ENCODE peak calls at places on chromosomes 11 and 22, in four cellular contexts. E is tibial artery, H is IMR-90, N is body of pancreas. U is an unnamed sample.

GRCh38 chr11:76623171-76623883 is 47.2 kb downstream of the LRRC32 start:
- DNase-seq in E (no peak), H (peak; percentile 72), N (no peak), U (no peak)

GRCh38 chr11:62401781-62402180 is 17.1 kb upstream of the SCGB1A1 start:
- DNase-seq in H (no peak), E (no peak), N (no peak), U (no peak)

GRCh38 chr22:29445508-29445907 is 7.1 kb downstream of the RFPL1 start:
- DNase-seq in N (no peak), E (no peak), H (no peak), U (no peak)

GRCh38 chr11:71282581-71283351 is 30.4 kb upstream of the SHANK2 start:
- DNase-seq in E (no peak), N (peak; percentile 45), H (no peak), U (no peak)

GRCh38 chr11:73759520-73760065 is 1.3 kb downstream of the RAB6A start:
- DNase-seq in H (peak; percentile 23), N (no peak), E (no peak), U (no peak)

GRCh38 chr11:63917685-63918523 is 940 bp upstream of the RCOR2 start:
- DNase-seq in N (peak; percentile 59), E (peak; percentile 92), H (no peak), U (no peak)

GRCh38 chr22:32827061-32827602 is 25.6 kb downstream of the TIMP3 start:
- DNase-seq in N (no peak), E (peak; percentile 20), H (no peak), U (no peak)

GRCh38 chr11:102791271-102792036 is 6.5 kb downstream of the MMP1 start:
- DNase-seq in N (no peak), H (peak; percentile 57), E (no peak), U (no peak)

GRCh38 chr11:94558932-94559331 is 8.2 kb upstream of the PIWIL4 start:
- DNase-seq in N (no peak), E (no peak), H (no peak), U (no peak)

GRCh38 chr22:33529424-33530113 is 390.7 kb downstream of the LARGE1 start:
- DNase-seq in H (peak; percentile 33), E (no peak), N (no peak), U (no peak)

GRCh38 chr22:20013382-20013871 is 3.2 kb downstream of the ARVCF start:
- DNase-seq in E (peak; percentile 76), H (peak; percentile 47), N (peak; percentile 47), U (peak; percentile 17)

GRCh38 chr11:104967493-104968364 is 645 bp downstream of the CASP4 start:
- DNase-seq in E (no peak), H (peak; percentile 16), N (no peak), U (no peak)

GRCh38 chr11:104964247-104964646 is 4.1 kb downstream of the CASP4 start:
- DNase-seq in H (no peak), E (no peak), N (no peak), U (no peak)

GRCh38 chr11:104965735-104966134 is 2.6 kb downstream of the CASP4 start:
- DNase-seq in E (no peak), H (no peak), N (no peak), U (no peak)

GRCh38 chr11:104968365-104968855 is at the start of gene CASP4:
- DNase-seq in N (peak; percentile 69), E (no peak), H (peak; percentile 78), U (no peak)

DNA sequence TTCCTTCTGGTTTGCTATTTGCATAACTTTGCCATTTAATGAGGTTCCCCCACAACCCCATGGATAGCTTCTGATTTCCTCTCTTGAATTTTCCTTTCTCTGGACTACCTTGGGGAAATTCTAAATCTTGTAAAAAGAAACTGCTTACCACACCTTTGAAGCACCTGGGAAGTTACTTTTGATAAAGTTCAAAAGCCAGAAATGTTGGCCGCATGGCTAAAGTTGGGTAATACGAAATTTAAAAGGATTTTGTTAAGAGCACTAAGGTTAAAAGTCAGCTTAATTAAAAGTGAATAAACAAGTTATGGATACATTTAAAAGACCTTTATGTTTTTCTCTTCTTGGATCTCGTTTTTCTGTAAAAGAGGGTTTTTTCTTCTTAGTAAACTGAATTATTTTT is 5.5 kb downstream of the CASP4 start:
- DNase-seq in E (no peak), H (no peak), N (no peak), U (no peak)
- TF ChIP-seq CTCF in E (no peak), H (no peak), N (no peak), U (no peak)

DNA sequence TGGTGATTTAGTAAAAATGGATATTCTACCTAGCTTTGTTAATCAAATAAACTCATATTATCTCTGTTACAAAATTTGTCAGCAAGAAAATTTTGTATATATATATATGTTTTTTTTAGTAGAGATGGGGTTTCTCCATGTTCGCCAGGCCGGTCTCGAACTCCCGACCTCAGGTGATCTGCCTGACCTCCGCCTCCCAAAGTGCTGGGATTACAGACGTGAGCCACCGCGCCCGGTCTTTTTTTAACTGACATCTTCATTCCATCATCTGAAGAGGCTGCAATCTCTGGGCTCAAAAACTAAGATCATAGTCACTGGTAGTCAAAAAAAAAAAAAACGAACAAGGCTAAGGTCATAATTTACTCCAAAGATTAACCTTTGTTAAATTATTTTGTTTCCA is 5.3 kb upstream of the KLHDC7B start:
- DNase-seq in E (no peak), N (no peak), H (no peak), U (no peak)
- H3K27ac ChIP-seq in E (peak overlapping the region; percentile 54), N (no peak overlapping the region), H (no peak overlapping the region), U (peak overlapping the region; percentile 99)

GRCh38 chr22:46386312-46386711 is 50.8 kb downstream of the TRMU start:
- DNase-seq in E (no peak), N (no peak), H (no peak), U (no peak)
- TF ChIP-seq CTCF in E (no peak), N (no peak), H (no peak), U (no peak)

GRCh38 chr11:492416-493226 is 14.4 kb downstream of the RNH1 start:
- DNase-seq in E (no peak), H (no peak), N (no peak), U (no peak)
- H3K27ac ChIP-seq in E (no peak overlapping the region), H (no peak overlapping the region), N (no peak overlapping the region), U (no peak overlapping the region)